ENCODE peak calls at places on chromosomes 1 and 21, in six cellular contexts. One of them, this sample, is unnamed.

GRCh38 chr1:31441558-31441957 is 28.5 kb downstream of the SERINC2 start:
- DNase-seq in NB4: no peak
- DNase-seq in left ventricle myocardium inferior: no peak
- DNase-seq in coronary artery: no peak
- DNase-seq in AG10803: no peak
- DNase-seq in epithelial cell of esophagus: no peak
- DNase-seq in this sample: no peak

GRCh38 chr1:213075725-213076124 is 24.7 kb downstream of the RPS6KC1 start:
- DNase-seq in epithelial cell of esophagus: no peak
- DNase-seq in left ventricle myocardium inferior: no peak
- DNase-seq in coronary artery: no peak
- DNase-seq in AG10803: no peak
- DNase-seq in NB4: no peak
- DNase-seq in this sample: no peak

GRCh38 chr1:241972703-241973375 is 15.3 kb downstream of the BECN2 start:
- DNase-seq in left ventricle myocardium inferior: no peak
- DNase-seq in NB4: peak
- DNase-seq in coronary artery: no peak
- DNase-seq in epithelial cell of esophagus: no peak
- DNase-seq in AG10803: peak
- DNase-seq in this sample: no peak

GRCh38 chr1:22579541-22580155 is 16.4 kb downstream of the EPHA8 start:
- DNase-seq in NB4: no peak
- DNase-seq in left ventricle myocardium inferior: peak
- DNase-seq in AG10803: no peak
- DNase-seq in epithelial cell of esophagus: no peak
- DNase-seq in coronary artery: no peak
- DNase-seq in this sample: no peak

GRCh38 chr1:47755368-47755990 is 241.7 kb downstream of the TRABD2B start:
- DNase-seq in AG10803: no peak
- DNase-seq in coronary artery: peak
- DNase-seq in NB4: peak
- DNase-seq in epithelial cell of esophagus: peak
- DNase-seq in left ventricle myocardium inferior: no peak
- DNase-seq in this sample: peak

GRCh38 chr21:37380349-37381323 is 14.1 kb downstream of the DYRK1A start:
- DNase-seq in NB4: no peak
- DNase-seq in epithelial cell of esophagus: peak
- DNase-seq in coronary artery: no peak
- DNase-seq in AG10803: no peak
- DNase-seq in left ventricle myocardium inferior: no peak
- DNase-seq in this sample: peak

GRCh38 chr1:81509619-81510018 is 291.1 kb upstream of the ADGRL2 start:
- DNase-seq in left ventricle myocardium inferior: no peak
- DNase-seq in AG10803: no peak
- DNase-seq in NB4: no peak
- DNase-seq in epithelial cell of esophagus: peak
- DNase-seq in coronary artery: no peak
- DNase-seq in this sample: no peak

GRCh38 chr1:232557661-232558260 is 72.2 kb downstream of the SIPA1L2 start:
- DNase-seq in AG10803: no peak
- DNase-seq in coronary artery: no peak
- DNase-seq in epithelial cell of esophagus: no peak
- DNase-seq in NB4: no peak
- DNase-seq in left ventricle myocardium inferior: no peak
- DNase-seq in this sample: no peak

GRCh38 chr1:59718989-59719360 is 95.8 kb upstream of the HOOK1 start:
- DNase-seq in epithelial cell of esophagus: no peak
- DNase-seq in left ventricle myocardium inferior: peak
- DNase-seq in coronary artery: no peak
- DNase-seq in AG10803: no peak
- DNase-seq in NB4: no peak
- DNase-seq in this sample: no peak

GRCh38 chr1:44405041-44405803 is at the start of gene RNF220:
- DNase-seq in left ventricle myocardium inferior: peak
- DNase-seq in NB4: peak
- DNase-seq in coronary artery: no peak
- DNase-seq in epithelial cell of esophagus: peak
- DNase-seq in AG10803: peak
- DNase-seq in this sample: no peak

GRCh38 chr21:31698461-31698860 is 33.5 kb downstream of the SCAF4 start:
- DNase-seq in left ventricle myocardium inferior: no peak
- DNase-seq in epithelial cell of esophagus: no peak
- DNase-seq in NB4: no peak
- DNase-seq in AG10803: no peak
- DNase-seq in coronary artery: no peak
- DNase-seq in this sample: no peak
- TF ChIP-seq CTCF in left ventricle myocardium inferior: no peak
- TF ChIP-seq CTCF in epithelial cell of esophagus: no peak
- TF ChIP-seq CTCF in NB4: no peak
- TF ChIP-seq CTCF in AG10803: no peak
- TF ChIP-seq CTCF in coronary artery: no peak
- TF ChIP-seq CTCF in this sample: no peak

GRCh38 chr1:94528826-94529225 is 12.7 kb downstream of the F3 start:
- DNase-seq in left ventricle myocardium inferior: no peak
- DNase-seq in NB4: no peak
- DNase-seq in coronary artery: no peak
- DNase-seq in AG10803: no peak
- DNase-seq in epithelial cell of esophagus: peak
- DNase-seq in this sample: no peak
- H3K4me3 ChIP-seq in left ventricle myocardium inferior: no peak
- H3K4me3 ChIP-seq in NB4: no peak
- H3K4me3 ChIP-seq in coronary artery: no peak
- H3K4me3 ChIP-seq in AG10803: no peak
- H3K4me3 ChIP-seq in epithelial cell of esophagus: no peak
- H3K4me3 ChIP-seq in this sample: no peak

GRCh38 chr1:8649875-8650274 is 167.6 kb downstream of the RERE start:
- DNase-seq in coronary artery: no peak
- DNase-seq in NB4: no peak
- DNase-seq in left ventricle myocardium inferior: no peak
- DNase-seq in AG10803: no peak
- DNase-seq in epithelial cell of esophagus: no peak
- DNase-seq in this sample: no peak

GRCh38 chr1:8649027-8649426 is 168.4 kb downstream of the RERE start:
- DNase-seq in left ventricle myocardium inferior: no peak
- DNase-seq in coronary artery: no peak
- DNase-seq in NB4: no peak
- DNase-seq in epithelial cell of esophagus: no peak
- DNase-seq in AG10803: no peak
- DNase-seq in this sample: no peak

GRCh38 chr1:8646189-8646588 is 171.3 kb downstream of the RERE start:
- DNase-seq in NB4: no peak
- DNase-seq in epithelial cell of esophagus: no peak
- DNase-seq in AG10803: no peak
- DNase-seq in coronary artery: no peak
- DNase-seq in left ventricle myocardium inferior: no peak
- DNase-seq in this sample: no peak

GRCh38 chr1:8643542-8644536 is 173.6 kb downstream of the RERE start:
- DNase-seq in NB4: no peak
- DNase-seq in coronary artery: no peak
- DNase-seq in left ventricle myocardium inferior: no peak
- DNase-seq in epithelial cell of esophagus: no peak
- DNase-seq in AG10803: no peak
- DNase-seq in this sample: no peak

DNA sequence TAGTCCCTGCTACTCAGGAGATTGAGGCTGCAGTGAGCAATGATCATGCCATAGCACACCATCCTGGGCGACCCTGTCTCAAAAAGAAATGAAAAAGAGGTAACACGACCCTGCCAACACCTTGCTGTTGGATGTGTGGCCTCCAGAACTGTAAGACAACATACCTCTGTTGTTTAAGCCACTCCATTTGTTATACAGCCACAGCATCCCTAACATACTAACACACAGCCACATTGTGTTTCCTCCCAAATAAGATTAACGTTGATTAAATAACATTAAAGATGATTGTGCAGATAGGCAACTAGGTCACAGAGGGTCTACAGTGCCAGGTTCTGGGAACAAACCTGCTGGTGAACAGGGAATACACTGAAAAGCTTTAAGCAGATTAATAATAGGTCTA is 170.4 kb downstream of the RERE start:
- DNase-seq in AG10803: no peak
- DNase-seq in NB4: no peak
- DNase-seq in coronary artery: no peak
- DNase-seq in left ventricle myocardium inferior: no peak
- DNase-seq in epithelial cell of esophagus: no peak
- DNase-seq in this sample: no peak
- TF ChIP-seq CTCF in AG10803: no peak
- TF ChIP-seq CTCF in NB4: no peak
- TF ChIP-seq CTCF in coronary artery: no peak
- TF ChIP-seq CTCF in left ventricle myocardium inferior: no peak
- TF ChIP-seq CTCF in epithelial cell of esophagus: no peak
- TF ChIP-seq CTCF in this sample: no peak

GRCh38 chr1:110605901-110606783 is at the start of gene KCNA2:
- DNase-seq in NB4: no peak
- DNase-seq in left ventricle myocardium inferior: peak
- DNase-seq in epithelial cell of esophagus: no peak
- DNase-seq in AG10803: no peak
- DNase-seq in coronary artery: no peak
- DNase-seq in this sample: no peak

GRCh38 chr1:110606784-110607662 is 865 bp upstream of the KCNA2 start:
- DNase-seq in AG10803: no peak
- DNase-seq in coronary artery: no peak
- DNase-seq in epithelial cell of esophagus: no peak
- DNase-seq in left ventricle myocardium inferior: peak
- DNase-seq in NB4: no peak
- DNase-seq in this sample: no peak

GRCh38 chr1:110608247-110608646 is 2.1 kb upstream of the KCNA2 start:
- DNase-seq in left ventricle myocardium inferior: no peak
- DNase-seq in NB4: no peak
- DNase-seq in AG10803: no peak
- DNase-seq in coronary artery: no peak
- DNase-seq in epithelial cell of esophagus: no peak
- DNase-seq in this sample: no peak

GRCh38 chr1:110605446-110605845 is 712 bp downstream of the KCNA2 start:
- DNase-seq in epithelial cell of esophagus: no peak
- DNase-seq in coronary artery: no peak
- DNase-seq in NB4: no peak
- DNase-seq in AG10803: no peak
- DNase-seq in left ventricle myocardium inferior: no peak
- DNase-seq in this sample: no peak

DNA sequence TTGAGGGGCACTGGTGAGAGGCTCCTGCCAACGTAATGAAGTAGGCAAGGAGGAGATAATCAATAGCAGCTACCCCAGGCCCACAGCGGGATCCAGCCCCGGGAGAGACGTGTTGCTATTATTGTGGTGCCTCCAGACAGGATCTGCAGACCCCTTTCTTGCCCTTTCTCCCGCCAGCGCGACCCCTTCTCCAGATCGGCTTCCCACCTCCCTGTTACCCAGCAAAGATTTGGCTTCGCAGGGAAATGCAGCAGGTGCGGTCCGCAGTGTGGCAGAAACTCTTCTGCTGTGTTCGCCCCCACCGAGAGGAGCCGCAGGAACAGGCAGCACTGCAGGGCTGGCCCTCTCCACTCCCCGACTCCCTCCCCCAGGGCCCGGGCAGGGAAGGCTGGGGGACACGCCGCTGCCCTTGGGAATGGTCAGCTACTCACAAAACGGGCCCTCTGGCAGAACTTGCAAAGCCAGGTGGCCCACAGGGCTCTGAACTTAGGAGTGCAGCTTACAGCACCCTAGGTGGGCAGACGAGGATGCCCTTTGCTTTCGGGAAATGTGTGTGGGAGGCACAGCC is 1.6 kb upstream of the KCNA2 start:
- DNase-seq in AG10803: no peak
- DNase-seq in left ventricle myocardium inferior: no peak
- DNase-seq in coronary artery: no peak
- DNase-seq in epithelial cell of esophagus: no peak
- DNase-seq in NB4: no peak
- DNase-seq in this sample: no peak
- H3K4me3 ChIP-seq in AG10803: no peak
- H3K4me3 ChIP-seq in left ventricle myocardium inferior: peak
- H3K4me3 ChIP-seq in coronary artery: peak
- H3K4me3 ChIP-seq in epithelial cell of esophagus: no peak
- H3K4me3 ChIP-seq in NB4: no peak
- H3K4me3 ChIP-seq in this sample: no peak

GRCh38 chr21:40386981-40387380 is 460.0 kb downstream of the DSCAM start:
- DNase-seq in left ventricle myocardium inferior: no peak
- DNase-seq in AG10803: no peak
- DNase-seq in NB4: no peak
- DNase-seq in epithelial cell of esophagus: no peak
- DNase-seq in coronary artery: no peak
- DNase-seq in this sample: no peak

GRCh38 chr21:40383951-40384350 is 463.0 kb downstream of the DSCAM start:
- DNase-seq in left ventricle myocardium inferior: no peak
- DNase-seq in coronary artery: no peak
- DNase-seq in epithelial cell of esophagus: no peak
- DNase-seq in AG10803: no peak
- DNase-seq in NB4: no peak
- DNase-seq in this sample: no peak

GRCh38 chr21:40385883-40386282 is 461.1 kb downstream of the DSCAM start:
- DNase-seq in left ventricle myocardium inferior: no peak
- DNase-seq in coronary artery: no peak
- DNase-seq in AG10803: no peak
- DNase-seq in NB4: no peak
- DNase-seq in epithelial cell of esophagus: no peak
- DNase-seq in this sample: no peak

GRCh38 chr21:40388046-40388445 is 458.9 kb downstream of the DSCAM start:
- DNase-seq in NB4: no peak
- DNase-seq in epithelial cell of esophagus: peak
- DNase-seq in left ventricle myocardium inferior: no peak
- DNase-seq in coronary artery: no peak
- DNase-seq in AG10803: no peak
- DNase-seq in this sample: no peak

DNA sequence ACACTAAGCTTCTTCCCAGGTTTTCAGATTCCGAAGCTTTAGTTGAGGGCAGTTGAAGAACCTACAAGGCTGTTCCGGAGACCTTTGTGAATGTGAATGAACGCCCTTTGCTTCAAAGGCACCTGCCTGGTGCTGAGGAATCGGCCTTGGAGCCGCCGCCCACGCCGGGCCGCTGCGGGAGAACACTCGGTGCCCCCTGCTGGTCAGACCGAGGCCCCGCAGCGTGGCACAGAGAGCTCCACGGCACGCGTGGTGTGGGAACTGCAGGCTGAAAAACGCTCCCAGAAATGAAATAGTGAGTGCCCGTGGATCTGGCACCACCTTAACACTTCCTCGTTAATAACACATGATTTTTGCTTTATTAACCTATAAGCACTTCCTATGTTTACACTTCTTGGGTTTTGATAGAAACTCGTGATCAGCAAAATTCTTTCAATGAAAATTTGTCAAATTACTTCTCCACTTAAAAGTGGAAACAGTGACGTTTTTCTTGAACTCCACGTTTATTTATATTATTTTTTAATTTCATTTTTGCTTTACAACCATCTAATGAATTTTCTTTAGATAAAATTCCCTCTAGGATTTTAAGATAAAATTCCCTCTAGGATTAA is 460.6 kb downstream of the DSCAM start:
- DNase-seq in epithelial cell of esophagus: peak
- DNase-seq in left ventricle myocardium inferior: peak
- DNase-seq in AG10803: no peak
- DNase-seq in coronary artery: no peak
- DNase-seq in NB4: peak
- DNase-seq in this sample: peak
- TF ChIP-seq CTCF in epithelial cell of esophagus: peak
- TF ChIP-seq CTCF in left ventricle myocardium inferior: peak
- TF ChIP-seq CTCF in AG10803: peak
- TF ChIP-seq CTCF in coronary artery: no peak
- TF ChIP-seq CTCF in NB4: peak
- TF ChIP-seq CTCF in this sample: peak